ENCODE peak calls at places on chromosome 15, in six cellular contexts. N is cardiac fibroblast, T is GM13977, U is LoVo, O is NCI-H1694, Q is left colon. K is an unnamed sample.

GRCh38 chr15:64536244-64536836 is 76.0 kb downstream of the ZNF609 start:
- DNase-seq in N (peak; percentile 75), T (no peak), U (peak; percentile 81), O (no peak), Q (no peak), K (peak; percentile 20)

GRCh38 chr15:98805434-98806274 is 157.3 kb downstream of the IGF1R start:
- DNase-seq in N (no peak), T (no peak), U (peak; percentile 30), O (no peak), Q (no peak), K (peak; percentile 73)

GRCh38 chr15:93151488-93151887 is 62.5 kb upstream of the RGMA start:
- DNase-seq in N (no peak), T (no peak), U (no peak), O (no peak), Q (no peak), K (no peak)

GRCh38 chr15:85710340-85710842 is 84.3 kb downstream of the KLHL25 start:
- DNase-seq in N (no peak), T (peak; percentile 34), U (no peak), O (no peak), Q (no peak), K (no peak)

GRCh38 chr15:75732809-75733451 is 20.3 kb upstream of the CSPG4 start:
- DNase-seq in N (peak; percentile 76), T (peak; percentile 73), U (peak; percentile 64), O (no peak), Q (peak; percentile 70), K (peak; percentile 57)

GRCh38 chr15:53833134-53833624 is 73.7 kb upstream of the WDR72 start:
- DNase-seq in N (no peak), T (no peak), U (no peak), O (no peak), Q (no peak), K (no peak)

GRCh38 chr15:77402740-77403379 is 17.0 kb downstream of the PEAK1 start:
- DNase-seq in N (peak; percentile 82), T (peak; percentile 30), U (no peak), O (no peak), Q (no peak), K (no peak)

GRCh38 chr15:45385568-45385967 is 7.2 kb upstream of the GATM start:
- DNase-seq in N (no peak), T (no peak), U (no peak), O (no peak), Q (no peak), K (peak; percentile 39)

GRCh38 chr15:37891754-37892368 is 42.6 kb upstream of the TMCO5A start:
- DNase-seq in N (peak; percentile 72), T (peak; percentile 5), U (peak; percentile 67), O (peak; percentile 52), Q (no peak), K (peak; percentile 19)

GRCh38 chr15:25850154-25851111 is 12.7 kb downstream of the ATP10A start:
- DNase-seq in N (peak; percentile 73), T (no peak), U (no peak), O (no peak), Q (peak; percentile 73), K (peak; percentile 28)

GRCh38 chr15:75663931-75664421 is 16.3 kb downstream of the SNX33 start:
- DNase-seq in N (no peak), T (no peak), U (no peak), O (no peak), Q (no peak), K (peak; percentile 66)

GRCh38 chr15:68304611-68305337 is 27.2 kb downstream of the FEM1B start:
- DNase-seq in N (no peak), T (peak; percentile 3), U (no peak), O (no peak), Q (no peak), K (no peak)

GRCh38 chr15:99492716-99493115 is 73.1 kb upstream of the MEF2A start:
- DNase-seq in N (no peak), T (no peak), U (no peak), O (no peak), Q (no peak), K (no peak)

GRCh38 chr15:75468908-75469307 is 17.4 kb upstream of the SIN3A start:
- DNase-seq in N (peak; percentile 23), T (no peak), U (no peak), O (no peak), Q (no peak), K (peak; percentile 15)

GRCh38 chr15:22868495-22868894 is 30.0 kb downstream of the NIPA2 start:
- DNase-seq in N (no peak), T (no peak), U (no peak), O (no peak), Q (no peak), K (no peak)

GRCh38 chr15:51076142-51076897 is 18.4 kb downstream of the TNFAIP8L3 start:
- DNase-seq in N (no peak), T (no peak), U (no peak), O (no peak), Q (no peak), K (no peak)

GRCh38 chr15:66452971-66453580 is 44.5 kb downstream of the SNAPC5 start:
- DNase-seq in N (no peak), T (no peak), U (no peak), O (peak; percentile 2), Q (no peak), K (no peak)

GRCh38 chr15:94723801-94724200 is 492.4 kb downstream of the MCTP2 start:
- DNase-seq in N (no peak), T (no peak), U (no peak), O (no peak), Q (no peak), K (no peak)

GRCh38 chr15:36358094-36358961 is 221.1 kb upstream of the CDIN1 start:
- DNase-seq in N (peak; percentile 65), T (no peak), U (no peak), O (no peak), Q (no peak), K (no peak)

GRCh38 chr15:68363353-68363752 is 68.6 kb downstream of the ITGA11 start:
- DNase-seq in N (no peak), T (no peak), U (no peak), O (no peak), Q (no peak), K (no peak)

GRCh38 chr15:71335591-71335990 is 220.3 kb downstream of the THSD4 start:
- DNase-seq in N (no peak), T (no peak), U (no peak), O (no peak), Q (no peak), K (no peak)

GRCh38 chr15:85730001-85730820 is 64.5 kb downstream of the KLHL25 start:
- DNase-seq in N (peak; percentile 81), T (peak; percentile 63), U (peak; percentile 51), O (peak; percentile 82), Q (no peak), K (peak; percentile 77)

GRCh38 chr15:52283281-52283680 is 12.3 kb downstream of the MYO5C start:
- DNase-seq in N (peak; percentile 3), T (no peak), U (no peak), O (no peak), Q (no peak), K (no peak)

GRCh38 chr15:27492021-27492621 is 521.1 kb downstream of the GABRG3 start:
- DNase-seq in N (no peak), T (no peak), U (no peak), O (no peak), Q (no peak), K (no peak)

GRCh38 chr15:71440479-71441071 is 325.3 kb downstream of the THSD4 start:
- DNase-seq in N (peak; percentile 84), T (peak; percentile 48), U (peak; percentile 82), O (peak; percentile 53), Q (no peak), K (peak; percentile 79)

GRCh38 chr15:85542488-85542887 is 162.1 kb downstream of the AKAP13 start:
- DNase-seq in N (no peak), T (no peak), U (no peak), O (no peak), Q (peak; percentile 19), K (no peak)

GRCh38 chr15:38671675-38672141 is 107.1 kb upstream of the RASGRP1 start:
- DNase-seq in N (no peak), T (no peak), U (no peak), O (no peak), Q (no peak), K (no peak)

GRCh38 chr15:63905558-63906265 is 72.0 kb upstream of the HERC1 start:
- DNase-seq in N (peak; percentile 25), T (peak; percentile 53), U (no peak), O (no peak), Q (no peak), K (peak; percentile 40)

GRCh38 chr15:78750566-78750965 is 60.7 kb downstream of the ADAMTS7 start:
- DNase-seq in N (no peak), T (no peak), U (no peak), O (no peak), Q (peak; percentile 15), K (no peak)